ENCODE peak calls at places on chromosomes 12 and 14, in four cellular contexts. One of them, this sample, is unnamed.

GRCh38 chr12:124694846-124695497 is 127.6 kb upstream of the NCOR2 start:
- DNase-seq in ureter: no peak
- DNase-seq in SK-MEL-5: no peak
- DNase-seq in activated T-helper 9 cell treated with anti-CD3 and anti-CD28 coated beads, Interleukin-2, amount 50 U/mL, for 16 hours: no peak
- DNase-seq in this sample: peak

GRCh38 chr12:20917269-20917668 is 106.8 kb downstream of the SLCO1B3 start:
- DNase-seq in ureter: no peak
- DNase-seq in SK-MEL-5: no peak
- DNase-seq in activated T-helper 9 cell treated with anti-CD3 and anti-CD28 coated beads, Interleukin-2, amount 50 U/mL, for 16 hours: no peak
- DNase-seq in this sample: no peak

GRCh38 chr12:105522166-105522825 is 191.8 kb downstream of the C12orf75 start:
- DNase-seq in ureter: no peak
- DNase-seq in SK-MEL-5: no peak
- DNase-seq in activated T-helper 9 cell treated with anti-CD3 and anti-CD28 coated beads, Interleukin-2, amount 50 U/mL, for 16 hours: no peak
- DNase-seq in this sample: peak

GRCh38 chr14:64878775-64879634 is 702 bp downstream of the SPTB start:
- DNase-seq in ureter: no peak
- DNase-seq in SK-MEL-5: no peak
- DNase-seq in activated T-helper 9 cell treated with anti-CD3 and anti-CD28 coated beads, Interleukin-2, amount 50 U/mL, for 16 hours: no peak
- DNase-seq in this sample: no peak

GRCh38 chr12:85923767-85924331 is 49.8 kb downstream of the NTS start:
- DNase-seq in ureter: no peak
- DNase-seq in SK-MEL-5: peak
- DNase-seq in activated T-helper 9 cell treated with anti-CD3 and anti-CD28 coated beads, Interleukin-2, amount 50 U/mL, for 16 hours: no peak
- DNase-seq in this sample: peak

GRCh38 chr12:118060301-118061010 is 523 bp downstream of the WSB2 start:
- DNase-seq in ureter: peak
- DNase-seq in SK-MEL-5: peak
- DNase-seq in activated T-helper 9 cell treated with anti-CD3 and anti-CD28 coated beads, Interleukin-2, amount 50 U/mL, for 16 hours: no peak
- DNase-seq in this sample: no peak

GRCh38 chr12:27123642-27124041 is 41.3 kb upstream of the C12orf71 start:
- DNase-seq in ureter: no peak
- DNase-seq in SK-MEL-5: peak
- DNase-seq in activated T-helper 9 cell treated with anti-CD3 and anti-CD28 coated beads, Interleukin-2, amount 50 U/mL, for 16 hours: no peak
- DNase-seq in this sample: peak

GRCh38 chr12:85865905-85866304 is 8.2 kb upstream of the NTS start:
- DNase-seq in ureter: no peak
- DNase-seq in SK-MEL-5: no peak
- DNase-seq in activated T-helper 9 cell treated with anti-CD3 and anti-CD28 coated beads, Interleukin-2, amount 50 U/mL, for 16 hours: no peak
- DNase-seq in this sample: peak

GRCh38 chr14:94044476-94045091 is 18.4 kb downstream of the OTUB2 start:
- DNase-seq in ureter: no peak
- DNase-seq in SK-MEL-5: no peak
- DNase-seq in activated T-helper 9 cell treated with anti-CD3 and anti-CD28 coated beads, Interleukin-2, amount 50 U/mL, for 16 hours: no peak
- DNase-seq in this sample: no peak

GRCh38 chr14:103718572-103718971 is 3.0 kb downstream of the ZFYVE21 start:
- DNase-seq in ureter: no peak
- DNase-seq in SK-MEL-5: no peak
- DNase-seq in activated T-helper 9 cell treated with anti-CD3 and anti-CD28 coated beads, Interleukin-2, amount 50 U/mL, for 16 hours: no peak
- DNase-seq in this sample: peak

GRCh38 chr12:102797513-102797912 is 119.5 kb downstream of the PAH start:
- DNase-seq in ureter: no peak
- DNase-seq in SK-MEL-5: no peak
- DNase-seq in activated T-helper 9 cell treated with anti-CD3 and anti-CD28 coated beads, Interleukin-2, amount 50 U/mL, for 16 hours: no peak
- DNase-seq in this sample: no peak

GRCh38 chr12:103973909-103974308 is 8.2 kb downstream of the TDG start:
- DNase-seq in ureter: no peak
- DNase-seq in SK-MEL-5: no peak
- DNase-seq in activated T-helper 9 cell treated with anti-CD3 and anti-CD28 coated beads, Interleukin-2, amount 50 U/mL, for 16 hours: no peak
- DNase-seq in this sample: no peak

GRCh38 chr12:6787309-6787708 is 2.0 kb upstream of the CD4 start:
- DNase-seq in ureter: no peak
- DNase-seq in SK-MEL-5: no peak
- DNase-seq in activated T-helper 9 cell treated with anti-CD3 and anti-CD28 coated beads, Interleukin-2, amount 50 U/mL, for 16 hours: no peak
- DNase-seq in this sample: no peak

GRCh38 chr12:76627346-76628135 is 68.0 kb upstream of the OSBPL8 start:
- DNase-seq in ureter: no peak
- DNase-seq in SK-MEL-5: no peak
- DNase-seq in activated T-helper 9 cell treated with anti-CD3 and anti-CD28 coated beads, Interleukin-2, amount 50 U/mL, for 16 hours: no peak
- DNase-seq in this sample: peak

This sample was measured in fibroblast of lung.